ENCODE peak calls at places on chromosomes 12 and 14, in eight cellular contexts. Z is GM12865, A is body of pancreas, O is GM12878, D is HL-60, U is mesothelial cell of epicardium, W is omental fat pad, G is lower lobe of right lung. T is an unnamed sample.
A peak's percentile ranks its signal among the peaks of the same experiment; 100 is the strongest.

GRCh38 chr12:59119676-59120075 is 199.4 kb upstream of the LRIG3 start:
- DNase-seq in Z (no peak), A (no peak), O (no peak), D (no peak), U (no peak), W (no peak), G (no peak), T (no peak)

GRCh38 chr14:58082491-58083098 is 69.4 kb downstream of the ARMH4 start:
- DNase-seq in Z (no peak), A (no peak), O (no peak), D (no peak), U (no peak), W (no peak), G (no peak), T (no peak)

GRCh38 chr14:69665596-69665995 is 54.2 kb downstream of the SUSD6 start:
- DNase-seq in Z (no peak), A (no peak), O (no peak), D (no peak), U (no peak), W (no peak), G (no peak), T (no peak)

GRCh38 chr12:32400114-32400672 is 835 bp downstream of the FGD4 start:
- DNase-seq in Z (no peak), A (no peak), O (no peak), D (no peak), U (peak; percentile 43), W (no peak), G (no peak), T (no peak)

GRCh38 chr14:33039321-33039720 is 100.6 kb downstream of the NPAS3 start:
- DNase-seq in Z (no peak), A (no peak), O (no peak), D (no peak), U (no peak), W (no peak), G (no peak), T (no peak)

GRCh38 chr12:130708648-130709047 is 7.5 kb downstream of the RIMBP2 start:
- DNase-seq in Z (no peak), A (no peak), O (no peak), D (no peak), U (no peak), W (no peak), G (no peak), T (no peak)

GRCh38 chr14:94917041-94917600 is 147.2 kb upstream of the GSC start:
- DNase-seq in Z (no peak), A (no peak), O (no peak), D (no peak), U (no peak), W (no peak), G (no peak), T (no peak)

GRCh38 chr12:132593938-132594358 is 16.4 kb downstream of the LRCOL1 start:
- DNase-seq in Z (peak; percentile 42), A (peak; percentile 88), O (no peak), D (no peak), U (peak; percentile 85), W (peak; percentile 86), G (peak; percentile 94), T (no peak)

GRCh38 chr12:66919466-66919865 is 240.6 kb upstream of the GRIP1 start:
- DNase-seq in Z (no peak), A (no peak), O (no peak), D (no peak), U (no peak), W (no peak), G (no peak), T (no peak)

GRCh38 chr14:69571879-69572633 is 2.6 kb downstream of the CCDC177 start:
- DNase-seq in Z (no peak), A (peak; percentile 39), O (no peak), D (peak; percentile 45), U (no peak), W (no peak), G (peak; percentile 51), T (no peak)

GRCh38 chr14:42944284-42944683 is 1337.6 kb downstream of the LRFN5 start:
- DNase-seq in Z (no peak), A (no peak), O (no peak), D (no peak), U (no peak), W (no peak), G (no peak), T (no peak)

GRCh38 chr14:39998854-39999253 is 566.6 kb upstream of the FBXO33 start:
- DNase-seq in Z (no peak), A (no peak), O (no peak), D (no peak), U (no peak), W (no peak), G (no peak), T (no peak)

DNA sequence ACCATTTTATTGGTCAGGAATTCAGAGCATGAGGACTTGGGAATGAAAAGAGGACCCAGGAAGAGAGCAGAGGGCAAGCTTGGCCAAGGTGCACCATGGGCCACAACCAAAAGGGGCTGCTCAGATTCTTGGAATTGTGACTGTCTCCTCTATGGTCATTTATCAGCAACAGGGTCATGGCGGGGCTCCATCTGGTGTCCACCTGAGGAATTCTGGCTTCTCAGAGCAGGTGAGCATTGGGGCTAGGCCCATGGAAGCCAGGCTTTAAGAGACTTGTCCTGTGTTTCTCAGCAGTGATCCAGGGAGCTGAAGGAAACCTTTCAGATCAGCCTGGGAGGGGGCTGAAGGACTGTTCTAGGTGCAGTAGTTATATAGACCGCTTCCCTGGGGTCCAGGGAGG is 2.6 kb upstream of the RIN3 start:
- DNase-seq in Z (no peak), A (no peak), O (no peak), D (no peak), U (no peak), W (no peak), G (no peak), T (no peak)
- TF ChIP-seq CTCF in Z (no peak), A (no peak), O (peak; percentile 18), D (no peak), U (no peak), W (no peak), G (no peak), T (no peak)

GRCh38 chr12:47801170-47801903 is 18.4 kb downstream of the HDAC7 start:
- DNase-seq in Z (no peak), A (no peak), O (no peak), D (no peak), U (no peak), W (no peak), G (peak; percentile 66), T (peak; percentile 69)
- TF ChIP-seq CTCF in Z (no peak), A (no peak), O (no peak), D (no peak), U (no peak), W (no peak), G (peak; percentile 25), T (no peak)

DNA sequence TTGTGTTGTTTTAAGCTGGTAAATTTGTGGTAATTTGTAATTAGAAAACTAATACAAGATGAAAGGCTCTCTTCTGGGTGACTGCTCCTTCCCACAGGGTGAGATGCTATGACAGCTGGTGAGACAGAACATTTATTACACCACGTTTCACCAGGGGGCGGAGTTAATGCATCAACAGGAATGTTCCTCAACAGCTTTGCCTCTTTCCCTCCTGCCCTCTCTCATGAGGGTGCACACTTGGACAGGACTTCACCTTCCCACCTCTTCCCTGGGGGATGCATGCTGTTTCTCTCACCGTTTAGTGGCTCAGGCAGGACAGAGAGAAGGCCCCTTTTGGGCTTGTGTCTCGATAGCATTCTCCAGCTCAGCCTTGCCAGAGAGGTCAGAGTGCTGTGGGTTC is 13.4 kb upstream of the PPP1R1A start:
- DNase-seq in Z (no peak), A (no peak), O (no peak), D (no peak), U (no peak), W (no peak), G (no peak), T (no peak)
- TF ChIP-seq CTCF in Z (no peak), A (no peak), O (no peak), D (no peak), U (no peak), W (no peak), G (no peak), T (no peak)

DNA sequence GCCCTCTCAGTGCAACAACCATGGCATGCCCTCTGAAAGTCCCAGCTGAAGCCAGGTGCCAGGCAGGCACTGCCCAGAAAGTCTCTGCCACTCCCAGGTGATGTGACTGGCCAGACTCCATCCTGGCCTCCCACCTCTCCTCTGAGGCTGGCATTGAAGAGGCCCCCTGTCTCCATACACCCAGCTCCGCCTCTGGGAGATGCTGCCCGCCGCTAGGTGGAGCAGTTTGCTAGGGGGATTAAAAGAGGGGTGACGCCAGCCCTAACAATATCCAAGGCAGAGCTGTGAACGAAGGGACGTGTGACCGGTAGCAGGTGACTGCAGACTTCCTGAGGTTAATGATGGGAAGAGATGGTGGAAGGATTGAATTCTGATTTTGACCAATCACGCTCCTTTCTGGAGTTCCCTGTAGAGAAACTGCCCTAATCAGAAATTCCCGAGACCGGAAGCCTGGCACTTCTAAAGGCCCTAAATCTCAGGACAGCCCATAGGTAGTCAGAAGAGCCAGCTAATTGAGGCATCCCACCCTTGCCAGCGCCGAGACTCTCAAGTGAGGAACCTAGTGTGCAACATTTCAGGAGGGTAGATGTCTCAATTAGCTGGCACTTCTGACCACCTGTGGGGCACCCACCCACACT is 8.3 kb upstream of the PLEK2 start:
- DNase-seq in Z (peak; percentile 62), A (peak; percentile 41), O (no peak), D (no peak), U (no peak), W (no peak), G (no peak), T (no peak)
- TF ChIP-seq CTCF in Z (peak; percentile 70), A (peak; percentile 18), O (peak; percentile 63), D (peak; percentile 55), U (no peak), W (no peak), G (peak; percentile 42), T (peak; percentile 50)

GRCh38 chr12:61654698-61655097 is 605.5 kb upstream of the USP15 start:
- DNase-seq in Z (peak; percentile 1), A (no peak), O (no peak), D (no peak), U (no peak), W (no peak), G (no peak), T (no peak)
- TF ChIP-seq CTCF in Z (no peak), A (no peak), O (no peak), D (no peak), U (no peak), W (no peak), G (peak; percentile 11), T (no peak)

DNA sequence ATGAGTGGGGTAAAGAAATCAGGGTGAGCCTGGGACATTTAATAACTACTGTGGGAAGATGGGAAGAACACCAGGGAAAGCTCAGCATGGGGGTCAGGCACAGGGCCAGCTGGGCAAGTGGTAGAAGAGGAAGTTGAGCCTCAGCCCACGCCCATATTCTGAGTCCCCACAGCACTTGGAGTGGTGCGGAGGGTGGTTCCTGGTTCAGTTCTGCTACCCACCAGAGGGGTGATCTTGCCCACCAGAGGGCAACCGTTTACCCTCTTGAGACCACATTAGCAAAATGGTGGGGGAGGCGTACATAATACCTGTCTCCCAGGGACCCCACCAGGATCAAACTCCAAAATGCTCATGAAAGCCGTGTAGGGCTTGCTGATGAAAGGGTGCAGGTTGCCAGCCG is 16.8 kb upstream of the ANKRD33 start:
- DNase-seq in Z (no peak), A (no peak), O (no peak), D (peak; percentile 47), U (no peak), W (no peak), G (peak; percentile 77), T (peak; percentile 69)
- TF ChIP-seq CTCF in Z (no peak), A (no peak), O (no peak), D (no peak), U (no peak), W (no peak), G (no peak), T (peak; percentile 41)

GRCh38 chr12:78120866-78121590 is 290.3 kb downstream of the NAV3 start:
- DNase-seq in Z (peak; percentile 39), A (no peak), O (no peak), D (peak; percentile 5), U (no peak), W (no peak), G (no peak), T (no peak)
- TF ChIP-seq CTCF in Z (peak; percentile 4), A (no peak), O (no peak), D (peak; percentile 1), U (no peak), W (no peak), G (peak; percentile 21), T (peak; percentile 19)